ENCODE peak calls at places on chromosomes 16 and 17, in eight cellular contexts. One of them, this sample, is unnamed.

GRCh38 chr17:63697341-63698286 is 2.3 kb downstream of the LIMD2 start:
- DNase-seq in brain microvascular endothelial cell: peak
- DNase-seq in ovary: no peak
- DNase-seq in lung: peak
- DNase-seq in right cardiac atrium: peak
- DNase-seq in aorta: peak
- DNase-seq in MM.1S: peak
- DNase-seq in CD4-positive, alpha-beta T cell: peak
- DNase-seq in this sample: no peak

GRCh38 chr17:76255801-76256429 is 9.2 kb upstream of the UBALD2 start:
- DNase-seq in brain microvascular endothelial cell: no peak
- DNase-seq in ovary: no peak
- DNase-seq in lung: no peak
- DNase-seq in right cardiac atrium: no peak
- DNase-seq in aorta: no peak
- DNase-seq in MM.1S: no peak
- DNase-seq in CD4-positive, alpha-beta T cell: no peak
- DNase-seq in this sample: no peak

GRCh38 chr17:9702916-9703780 is 57.8 kb downstream of the USP43 start:
- DNase-seq in brain microvascular endothelial cell: no peak
- DNase-seq in ovary: no peak
- DNase-seq in lung: no peak
- DNase-seq in right cardiac atrium: no peak
- DNase-seq in aorta: no peak
- DNase-seq in MM.1S: no peak
- DNase-seq in CD4-positive, alpha-beta T cell: no peak
- DNase-seq in this sample: no peak

GRCh38 chr17:31746884-31747495 is 112.1 kb downstream of the COPRS start:
- DNase-seq in brain microvascular endothelial cell: no peak
- DNase-seq in ovary: no peak
- DNase-seq in lung: no peak
- DNase-seq in right cardiac atrium: no peak
- DNase-seq in aorta: no peak
- DNase-seq in MM.1S: no peak
- DNase-seq in CD4-positive, alpha-beta T cell: no peak
- DNase-seq in this sample: no peak

GRCh38 chr16:79897444-79898146 is 297.1 kb upstream of the MAF start:
- DNase-seq in brain microvascular endothelial cell: peak
- DNase-seq in ovary: peak
- DNase-seq in lung: no peak
- DNase-seq in right cardiac atrium: no peak
- DNase-seq in aorta: no peak
- DNase-seq in MM.1S: no peak
- DNase-seq in CD4-positive, alpha-beta T cell: no peak
- DNase-seq in this sample: no peak

GRCh38 chr16:22193134-22193411 is 13.0 kb upstream of the EEF2K start:
- DNase-seq in brain microvascular endothelial cell: no peak
- DNase-seq in ovary: peak
- DNase-seq in lung: no peak
- DNase-seq in right cardiac atrium: peak
- DNase-seq in aorta: no peak
- DNase-seq in MM.1S: no peak
- DNase-seq in CD4-positive, alpha-beta T cell: no peak
- DNase-seq in this sample: no peak

GRCh38 chr17:42459983-42460300 is 1.3 kb downstream of the ATP6V0A1 start:
- DNase-seq in brain microvascular endothelial cell: peak
- DNase-seq in ovary: no peak
- DNase-seq in lung: no peak
- DNase-seq in right cardiac atrium: no peak
- DNase-seq in aorta: no peak
- DNase-seq in MM.1S: peak
- DNase-seq in CD4-positive, alpha-beta T cell: no peak
- DNase-seq in this sample: no peak

GRCh38 chr17:75010683-75011406 is 1.6 kb upstream of the MRPL58 start:
- DNase-seq in brain microvascular endothelial cell: no peak
- DNase-seq in ovary: no peak
- DNase-seq in lung: no peak
- DNase-seq in right cardiac atrium: no peak
- DNase-seq in aorta: no peak
- DNase-seq in MM.1S: no peak
- DNase-seq in CD4-positive, alpha-beta T cell: no peak
- DNase-seq in this sample: no peak

GRCh38 chr17:48492401-48493298 is 38.2 kb downstream of the HOXB1 start:
- DNase-seq in brain microvascular endothelial cell: no peak
- DNase-seq in ovary: peak
- DNase-seq in lung: peak
- DNase-seq in right cardiac atrium: peak
- DNase-seq in aorta: peak
- DNase-seq in MM.1S: peak
- DNase-seq in CD4-positive, alpha-beta T cell: peak
- DNase-seq in this sample: no peak

GRCh38 chr17:5809056-5809455 is 224.7 kb upstream of the NLRP1 start:
- DNase-seq in brain microvascular endothelial cell: no peak
- DNase-seq in ovary: no peak
- DNase-seq in lung: no peak
- DNase-seq in right cardiac atrium: no peak
- DNase-seq in aorta: no peak
- DNase-seq in MM.1S: no peak
- DNase-seq in CD4-positive, alpha-beta T cell: no peak
- DNase-seq in this sample: no peak

GRCh38 chr16:51290886-51291285 is 139.8 kb upstream of the SALL1 start:
- DNase-seq in brain microvascular endothelial cell: no peak
- DNase-seq in ovary: no peak
- DNase-seq in lung: no peak
- DNase-seq in right cardiac atrium: no peak
- DNase-seq in aorta: no peak
- DNase-seq in MM.1S: no peak
- DNase-seq in CD4-positive, alpha-beta T cell: no peak
- DNase-seq in this sample: no peak

GRCh38 chr17:82642022-82642421 is 6.2 kb downstream of the WDR45B start:
- DNase-seq in brain microvascular endothelial cell: no peak
- DNase-seq in ovary: no peak
- DNase-seq in lung: no peak
- DNase-seq in right cardiac atrium: no peak
- DNase-seq in aorta: peak
- DNase-seq in MM.1S: no peak
- DNase-seq in CD4-positive, alpha-beta T cell: no peak
- DNase-seq in this sample: no peak

GRCh38 chr17:82636626-82637598 is 11.3 kb downstream of the WDR45B start:
- DNase-seq in brain microvascular endothelial cell: no peak
- DNase-seq in ovary: no peak
- DNase-seq in lung: no peak
- DNase-seq in right cardiac atrium: no peak
- DNase-seq in aorta: peak
- DNase-seq in MM.1S: no peak
- DNase-seq in CD4-positive, alpha-beta T cell: no peak
- DNase-seq in this sample: peak

GRCh38 chr17:82639628-82640027 is 8.6 kb downstream of the WDR45B start:
- DNase-seq in brain microvascular endothelial cell: no peak
- DNase-seq in ovary: no peak
- DNase-seq in lung: no peak
- DNase-seq in right cardiac atrium: no peak
- DNase-seq in aorta: peak
- DNase-seq in MM.1S: no peak
- DNase-seq in CD4-positive, alpha-beta T cell: no peak
- DNase-seq in this sample: no peak

GRCh38 chr17:82640046-82640445 is 8.2 kb downstream of the WDR45B start:
- DNase-seq in brain microvascular endothelial cell: no peak
- DNase-seq in ovary: no peak
- DNase-seq in lung: no peak
- DNase-seq in right cardiac atrium: no peak
- DNase-seq in aorta: peak
- DNase-seq in MM.1S: no peak
- DNase-seq in CD4-positive, alpha-beta T cell: no peak
- DNase-seq in this sample: no peak

GRCh38 chr17:82638183-82638773 is 10.0 kb downstream of the WDR45B start:
- DNase-seq in brain microvascular endothelial cell: no peak
- DNase-seq in ovary: no peak
- DNase-seq in lung: no peak
- DNase-seq in right cardiac atrium: no peak
- DNase-seq in aorta: peak
- DNase-seq in MM.1S: no peak
- DNase-seq in CD4-positive, alpha-beta T cell: no peak
- DNase-seq in this sample: no peak
- H3K27ac ChIP-seq in brain microvascular endothelial cell: no peak
- H3K27ac ChIP-seq in ovary: no peak
- H3K27ac ChIP-seq in lung: no peak
- H3K27ac ChIP-seq in right cardiac atrium: no peak
- H3K27ac ChIP-seq in aorta: no peak
- H3K27ac ChIP-seq in MM.1S: no peak
- H3K27ac ChIP-seq in CD4-positive, alpha-beta T cell: no peak
- H3K27ac ChIP-seq in this sample: no peak

DNA sequence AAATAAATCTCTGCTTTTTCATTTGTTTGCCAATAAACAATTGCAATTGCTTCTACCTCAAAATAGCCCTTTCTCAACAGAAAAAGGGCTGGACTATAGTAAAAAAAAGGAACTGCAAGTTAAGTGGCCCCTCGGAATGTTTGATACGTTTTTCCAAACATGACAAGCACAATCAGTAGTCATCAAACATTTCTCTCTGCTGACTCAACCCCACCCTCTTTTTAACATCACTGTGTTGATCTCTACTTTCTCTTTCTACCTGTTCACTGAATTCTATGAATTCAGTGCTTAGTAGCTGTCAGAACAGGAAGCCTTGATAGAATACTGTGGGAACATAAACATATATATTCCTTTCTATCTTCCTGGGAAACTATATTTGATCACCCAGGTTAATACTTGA is 116.5 kb upstream of the AXIN2 start:
- DNase-seq in brain microvascular endothelial cell: peak
- DNase-seq in ovary: no peak
- DNase-seq in lung: no peak
- DNase-seq in right cardiac atrium: no peak
- DNase-seq in aorta: no peak
- DNase-seq in MM.1S: no peak
- DNase-seq in CD4-positive, alpha-beta T cell: no peak
- DNase-seq in this sample: no peak
- H3K27ac ChIP-seq in brain microvascular endothelial cell: no peak
- H3K27ac ChIP-seq in ovary: peak
- H3K27ac ChIP-seq in lung: no peak
- H3K27ac ChIP-seq in right cardiac atrium: no peak
- H3K27ac ChIP-seq in aorta: no peak
- H3K27ac ChIP-seq in MM.1S: no peak
- H3K27ac ChIP-seq in CD4-positive, alpha-beta T cell: no peak
- H3K27ac ChIP-seq in this sample: no peak

GRCh38 chr17:66557886-66558285 is 255.5 kb downstream of the PRKCA start:
- DNase-seq in brain microvascular endothelial cell: no peak
- DNase-seq in ovary: no peak
- DNase-seq in lung: no peak
- DNase-seq in right cardiac atrium: no peak
- DNase-seq in aorta: no peak
- DNase-seq in MM.1S: no peak
- DNase-seq in CD4-positive, alpha-beta T cell: no peak
- DNase-seq in this sample: no peak

GRCh38 chr17:66557193-66557592 is 254.8 kb downstream of the PRKCA start:
- DNase-seq in brain microvascular endothelial cell: no peak
- DNase-seq in ovary: no peak
- DNase-seq in lung: no peak
- DNase-seq in right cardiac atrium: no peak
- DNase-seq in aorta: no peak
- DNase-seq in MM.1S: no peak
- DNase-seq in CD4-positive, alpha-beta T cell: no peak
- DNase-seq in this sample: no peak

GRCh38 chr17:66564992-66565465 is 262.6 kb downstream of the PRKCA start:
- DNase-seq in brain microvascular endothelial cell: peak
- DNase-seq in ovary: no peak
- DNase-seq in lung: no peak
- DNase-seq in right cardiac atrium: no peak
- DNase-seq in aorta: no peak
- DNase-seq in MM.1S: no peak
- DNase-seq in CD4-positive, alpha-beta T cell: no peak
- DNase-seq in this sample: no peak

GRCh38 chr17:66562119-66562518 is 259.7 kb downstream of the PRKCA start:
- DNase-seq in brain microvascular endothelial cell: no peak
- DNase-seq in ovary: no peak
- DNase-seq in lung: no peak
- DNase-seq in right cardiac atrium: no peak
- DNase-seq in aorta: no peak
- DNase-seq in MM.1S: no peak
- DNase-seq in CD4-positive, alpha-beta T cell: no peak
- DNase-seq in this sample: no peak

GRCh38 chr17:66560691-66561090 is 258.3 kb downstream of the PRKCA start:
- DNase-seq in brain microvascular endothelial cell: no peak
- DNase-seq in ovary: no peak
- DNase-seq in lung: no peak
- DNase-seq in right cardiac atrium: no peak
- DNase-seq in aorta: no peak
- DNase-seq in MM.1S: no peak
- DNase-seq in CD4-positive, alpha-beta T cell: no peak
- DNase-seq in this sample: no peak
- H3K27ac ChIP-seq in brain microvascular endothelial cell: no peak
- H3K27ac ChIP-seq in ovary: no peak
- H3K27ac ChIP-seq in lung: no peak
- H3K27ac ChIP-seq in right cardiac atrium: no peak
- H3K27ac ChIP-seq in aorta: no peak
- H3K27ac ChIP-seq in MM.1S: no peak
- H3K27ac ChIP-seq in CD4-positive, alpha-beta T cell: no peak
- H3K27ac ChIP-seq in this sample: no peak

GRCh38 chr16:11896776-11897175 is 19.0 kb downstream of the GSPT1 start:
- DNase-seq in brain microvascular endothelial cell: peak
- DNase-seq in ovary: no peak
- DNase-seq in lung: no peak
- DNase-seq in right cardiac atrium: no peak
- DNase-seq in aorta: no peak
- DNase-seq in MM.1S: no peak
- DNase-seq in CD4-positive, alpha-beta T cell: no peak
- DNase-seq in this sample: peak
- H3K27ac ChIP-seq in brain microvascular endothelial cell: peak
- H3K27ac ChIP-seq in ovary: no peak
- H3K27ac ChIP-seq in lung: no peak
- H3K27ac ChIP-seq in right cardiac atrium: no peak
- H3K27ac ChIP-seq in aorta: no peak
- H3K27ac ChIP-seq in MM.1S: no peak
- H3K27ac ChIP-seq in CD4-positive, alpha-beta T cell: no peak
- H3K27ac ChIP-seq in this sample: peak

DNA sequence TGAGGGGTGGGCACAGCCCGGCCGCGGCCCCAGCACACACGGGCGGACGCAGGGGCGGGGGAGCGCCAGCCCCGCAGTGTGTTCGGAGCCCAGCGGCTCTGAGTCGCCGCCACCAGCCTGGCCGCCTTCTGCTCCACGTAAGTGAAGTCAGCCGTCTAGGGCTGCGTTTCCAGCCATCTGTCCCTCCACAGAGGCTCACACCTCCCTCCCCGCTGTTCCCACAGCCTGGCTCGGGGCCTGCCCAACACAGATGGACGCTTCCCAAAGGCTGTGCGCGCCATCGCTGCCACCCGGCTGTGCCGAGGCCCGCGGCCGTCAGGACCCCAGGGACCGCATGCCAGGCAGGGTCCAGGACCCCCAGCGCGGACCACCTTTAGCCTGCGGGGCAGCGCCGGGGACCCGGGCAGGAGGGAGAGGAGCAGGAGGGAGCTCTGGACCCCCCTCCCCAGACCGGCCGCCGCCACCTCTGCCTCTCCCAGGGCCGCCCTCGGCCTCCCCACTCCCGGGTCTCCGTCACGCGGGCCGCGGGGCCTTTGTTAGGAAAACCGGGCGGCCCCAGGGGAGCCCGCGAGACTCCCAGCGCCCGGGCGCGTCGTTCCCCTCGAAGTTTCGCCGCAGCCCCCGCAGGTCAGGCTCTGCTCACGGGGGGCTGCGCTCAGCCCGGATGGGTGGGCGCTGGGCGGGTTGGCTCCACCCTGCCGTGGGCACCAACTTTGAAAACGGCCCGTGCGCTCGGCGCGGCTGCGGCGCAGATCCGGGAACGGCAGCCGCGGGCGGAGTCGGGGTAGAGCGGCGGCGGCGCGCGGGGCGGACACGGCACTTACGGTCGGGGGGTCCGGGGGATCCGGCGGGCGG is 36.6 kb downstream of the CBFA2T3 start:
- DNase-seq in brain microvascular endothelial cell: no peak
- DNase-seq in ovary: no peak
- DNase-seq in lung: no peak
- DNase-seq in right cardiac atrium: peak
- DNase-seq in aorta: peak
- DNase-seq in MM.1S: no peak
- DNase-seq in CD4-positive, alpha-beta T cell: no peak
- DNase-seq in this sample: no peak
- H3K27ac ChIP-seq in brain microvascular endothelial cell: no peak
- H3K27ac ChIP-seq in ovary: no peak
- H3K27ac ChIP-seq in lung: peak
- H3K27ac ChIP-seq in right cardiac atrium: peak
- H3K27ac ChIP-seq in aorta: no peak
- H3K27ac ChIP-seq in MM.1S: no peak
- H3K27ac ChIP-seq in CD4-positive, alpha-beta T cell: no peak
- H3K27ac ChIP-seq in this sample: no peak

This sample was measured in epithelial cell of prostate.